ENCODE peak calls at places on chromosomes 3 and 15, in five cellular contexts. Y is GM12878, C is NT2/D1, N is HepG2, G is H1. I is an unnamed sample.

GRCh38 chr3:5212625-5213573 is 25.4 kb downstream of the EDEM1 start:
- DNase-seq in C (no peak), N (no peak), Y (no peak), G (no peak), I (no peak)

GRCh38 chr15:70488002-70488605 is 275.3 kb downstream of the UACA start:
- DNase-seq in G (no peak), C (peak; percentile 72), Y (no peak), N (peak; percentile 29), I (peak; percentile 80)

GRCh38 chr15:58125333-58125732 is 12.8 kb upstream of the AQP9 start:
- DNase-seq in G (no peak), Y (no peak), N (no peak), C (no peak), I (no peak)

GRCh38 chr3:152270145-152270870 is 1.6 kb downstream of the MBNL1 start:
- DNase-seq in C (no peak), N (peak; percentile 39), G (no peak), Y (no peak), I (no peak)

GRCh38 chr15:38130739-38131498 is 121.7 kb upstream of the SPRED1 start:
- DNase-seq in G (no peak), N (no peak), C (no peak), Y (peak; percentile 51), I (no peak)

GRCh38 chr15:52006702-52007340 is 12.2 kb upstream of the MAPK6 start:
- DNase-seq in Y (peak; percentile 83), C (no peak), G (no peak), N (no peak), I (no peak)

GRCh38 chr3:105490045-105490444 is 123.3 kb downstream of the ALCAM start:
- DNase-seq in C (no peak), N (no peak), G (no peak), Y (no peak), I (no peak)

GRCh38 chr3:23611737-23612295 is 193.9 kb upstream of the UBE2E1 start:
- DNase-seq in C (no peak), N (no peak), Y (no peak), G (no peak), I (no peak)

GRCh38 chr3:87900061-87900460 is 158.7 kb downstream of the CGGBP1 start:
- DNase-seq in G (no peak), N (no peak), Y (no peak), C (no peak), I (peak; percentile 13)

GRCh38 chr3:188298585-188298984 is 144.6 kb downstream of the LPP start:
- DNase-seq in C (no peak), Y (no peak), N (no peak), G (no peak), I (no peak)

GRCh38 chr15:29669823-29670222 is 152.4 kb downstream of the TJP1 start:
- DNase-seq in C (no peak), G (no peak), N (no peak), Y (no peak), I (no peak)

GRCh38 chr3:33645060-33645841 is 72.8 kb downstream of the CLASP2 start:
- DNase-seq in Y (no peak), N (no peak), C (no peak), G (no peak), I (peak; percentile 56)

GRCh38 chr3:16807981-16808380 is 76.8 kb upstream of the PLCL2 start:
- DNase-seq in C (no peak), N (no peak), Y (no peak), G (no peak), I (no peak)

GRCh38 chr3:141738636-141739363 is 702 bp downstream of the RNF7 start:
- DNase-seq in C (no peak), Y (no peak), N (no peak), G (no peak), I (no peak)

GRCh38 chr3:64220161-64220560 is 5.1 kb downstream of the PRICKLE2 start:
- DNase-seq in N (no peak), Y (no peak), C (no peak), G (no peak), I (no peak)

GRCh38 chr3:121998588-121999473 is 23.2 kb downstream of the ILDR1 start:
- DNase-seq in Y (no peak), N (no peak), G (no peak), C (no peak), I (no peak)

GRCh38 chr3:173750095-173750494 is 352.6 kb downstream of the NLGN1 start:
- DNase-seq in G (no peak), C (no peak), Y (no peak), N (no peak), I (no peak)

GRCh38 chr3:58471025-58471887 is 20.6 kb upstream of the KCTD6 start:
- DNase-seq in G (no peak), Y (no peak), N (peak; percentile 95), C (no peak), I (peak; percentile 52)
- TF ChIP-seq SUZ12 in G (no peak), Y (no peak), N (no peak), C (no peak), I (no peak)

GRCh38 chr3:184603156-184604030 is 41.8 kb downstream of the EPHB3 start:
- DNase-seq in C (no peak), N (no peak), G (no peak), Y (no peak), I (no peak)
- TF ChIP-seq SUZ12 in C (no peak), N (no peak), G (peak; percentile 71), Y (no peak), I (no peak)

GRCh38 chr3:129429080-129429451 is 630 bp upstream of the EFCAB12 start:
- DNase-seq in C (no peak), N (no peak), Y (no peak), G (no peak), I (no peak)

GRCh38 chr3:129428020-129428381 is 435 bp downstream of the EFCAB12 start:
- DNase-seq in G (no peak), Y (no peak), N (no peak), C (no peak), I (no peak)

GRCh38 chr3:129429597-129429996 is 1.2 kb upstream of the EFCAB12 start:
- DNase-seq in N (no peak), C (no peak), G (no peak), Y (no peak), I (no peak)

GRCh38 chr3:129425619-129426018 is 2.8 kb downstream of the EFCAB12 start:
- DNase-seq in Y (no peak), G (no peak), C (no peak), N (no peak), I (no peak)

DNA sequence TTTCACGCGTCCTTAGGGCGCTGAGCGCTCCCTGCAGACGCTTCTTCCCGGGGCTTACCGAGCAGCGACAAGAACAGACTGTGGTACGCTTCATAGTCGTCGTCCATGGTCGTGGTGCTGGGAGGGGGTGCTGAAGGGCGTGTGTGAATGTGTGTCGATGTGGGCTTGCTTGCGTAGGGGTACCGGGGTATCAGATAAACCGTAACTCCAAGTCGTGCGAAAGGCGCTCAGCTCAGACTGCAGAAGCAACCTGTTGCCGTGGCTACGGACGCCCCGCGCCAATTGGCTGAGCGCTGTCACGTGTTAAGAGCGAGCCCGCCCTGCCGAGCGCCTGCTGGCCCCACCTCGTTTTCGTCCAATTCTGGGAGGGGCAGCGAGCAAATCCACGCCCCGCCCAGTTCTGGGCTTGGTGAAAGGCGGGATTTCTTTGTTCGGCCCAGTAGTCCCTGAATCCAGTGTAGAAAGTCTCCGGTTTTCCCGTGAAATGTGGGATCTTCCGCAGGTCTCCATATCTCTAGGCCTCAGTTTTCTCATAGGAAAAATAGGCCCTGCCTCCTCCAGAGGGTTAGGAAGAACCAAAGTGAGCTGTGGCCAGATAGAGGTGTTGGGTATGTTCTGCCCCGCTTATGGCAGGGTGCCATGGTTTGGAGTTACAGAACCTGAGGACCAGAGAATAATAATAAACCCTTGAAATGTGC is at the start of gene EFCAB12:
- DNase-seq in Y (no peak), N (peak; percentile 77), G (peak; percentile 89), C (peak; percentile 94), I (peak; percentile 72)
- TF ChIP-seq SUZ12 in Y (no peak), N (no peak), G (no peak), C (no peak), I (no peak)

DNA sequence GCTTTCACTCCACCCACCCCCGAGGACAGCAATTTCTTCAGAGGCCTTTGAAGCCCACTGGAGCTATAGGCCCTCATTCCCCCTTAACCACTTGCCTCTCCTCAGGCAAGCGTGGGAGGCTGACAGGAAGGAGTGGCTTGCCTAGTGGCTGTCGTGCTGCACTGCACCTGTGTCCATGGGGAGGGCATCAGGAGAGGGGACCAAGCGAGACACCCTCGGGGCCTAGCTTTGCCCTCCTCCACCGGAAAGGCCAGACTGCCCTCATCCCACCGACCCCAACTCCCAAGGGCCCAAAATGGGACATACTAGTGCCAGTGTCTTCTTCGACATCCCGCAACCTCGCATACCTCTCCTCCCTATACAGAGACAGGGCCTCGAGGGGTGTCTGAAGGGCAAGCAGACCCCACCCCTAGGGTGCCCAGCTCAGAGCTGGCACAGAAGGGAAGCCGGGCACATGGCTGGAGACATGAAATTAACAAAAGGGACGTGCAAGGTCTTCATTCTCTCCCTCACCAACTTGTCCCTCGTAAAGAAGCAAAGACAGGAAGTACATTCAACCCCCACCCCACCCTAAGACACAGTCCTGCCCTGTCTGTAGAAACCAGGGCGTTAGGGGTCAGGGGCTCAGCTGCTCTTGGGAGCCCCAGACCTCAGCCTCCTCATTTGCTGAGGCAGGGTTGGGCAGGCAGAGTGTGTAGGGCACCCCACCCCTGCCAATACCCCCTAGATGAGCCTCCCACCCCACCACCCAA is 24.3 kb downstream of the VIPR1 start:
- DNase-seq in Y (no peak), G (no peak), C (no peak), N (no peak), I (no peak)
- TF ChIP-seq SUZ12 in Y (no peak), G (no peak), C (no peak), N (no peak), I (no peak)

GRCh38 chr3:124791639-124792111 is 61.4 kb downstream of the UMPS start:
- DNase-seq in Y (no peak), N (no peak), C (no peak), G (no peak), I (no peak)
- TF ChIP-seq SUZ12 in Y (no peak), N (no peak), C (no peak), G (no peak), I (no peak)

GRCh38 chr3:125126323-125126722 is 70.5 kb upstream of the HEG1 start:
- DNase-seq in C (no peak), N (no peak), Y (no peak), G (no peak), I (no peak)

GRCh38 chr3:125121246-125122010 is 65.6 kb upstream of the HEG1 start:
- DNase-seq in N (no peak), C (no peak), Y (peak; percentile 60), G (no peak), I (no peak)

GRCh38 chr3:125123455-125123854 is 67.7 kb upstream of the HEG1 start:
- DNase-seq in N (no peak), Y (no peak), C (no peak), G (no peak), I (no peak)

GRCh38 chr3:125125822-125126245 is 70.0 kb upstream of the HEG1 start:
- DNase-seq in G (no peak), Y (no peak), C (no peak), N (peak; percentile 12), I (no peak)

GRCh38 chr3:125123906-125124305 is 68.1 kb upstream of the HEG1 start:
- DNase-seq in C (no peak), N (no peak), Y (no peak), G (no peak), I (no peak)
- TF ChIP-seq SUZ12 in C (no peak), N (no peak), Y (no peak), G (no peak), I (no peak)

DNA sequence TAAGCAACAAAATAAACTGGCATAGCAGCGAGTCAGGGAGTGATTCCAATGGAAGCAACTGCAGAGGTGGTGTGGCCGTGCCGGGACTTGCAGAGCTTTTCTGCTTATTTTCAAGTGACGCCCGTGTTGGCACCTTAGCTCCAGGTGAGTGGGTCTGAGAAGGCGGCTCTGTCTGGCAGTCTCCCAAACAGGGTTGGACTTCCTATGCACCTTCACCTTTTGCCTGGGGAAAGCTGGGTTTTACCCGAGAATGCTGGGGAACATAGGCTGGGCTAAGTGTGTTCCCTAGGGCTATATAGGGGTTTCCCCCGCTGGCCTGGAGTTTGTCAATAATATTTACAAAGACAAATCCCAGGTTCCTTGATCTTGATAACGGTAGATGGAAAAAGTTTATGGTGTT is 179.9 kb upstream of the TBL1XR1 start:
- DNase-seq in G (no peak), N (no peak), Y (no peak), C (no peak), I (no peak)
- TF ChIP-seq SUZ12 in G (no peak), N (no peak), Y (no peak), C (no peak), I (no peak)